ENCODE peak calls at places on chromosomes 5 and 9, in four cellular contexts. V is adrenal gland; M is A549; N is CD8-positive, alpha-beta memory T cell. B is an unnamed sample.

GRCh38 chr5:142520885-142521284 is 165.0 kb downstream of the FGF1 start:
- DNase-seq in M (no peak), N (no peak), V (no peak), B (no peak)

GRCh38 chr9:115944166-115944948 is 209.2 kb upstream of the PAPPA start:
- DNase-seq in N (no peak), V (peak), M (peak), B (peak)

GRCh38 chr5:157456301-157456700 is 3.7 kb upstream of the NIPAL4 start:
- DNase-seq in N (no peak), M (no peak), V (peak), B (peak)

GRCh38 chr5:177472460-177473441 is 683 bp downstream of the DBN1 start:
- DNase-seq in N (peak), M (no peak), V (no peak), B (no peak)

GRCh38 chr5:43498571-43498970 is 14.9 kb upstream of the TMEM267 start:
- DNase-seq in N (no peak), M (no peak), V (no peak), B (no peak)

GRCh38 chr5:84306617-84307016 is 78.1 kb downstream of the EDIL3 start:
- DNase-seq in M (no peak), V (no peak), N (no peak), B (no peak)

GRCh38 chr9:37929441-37929895 is 25.5 kb upstream of the SLC25A51 start:
- DNase-seq in N (no peak), V (peak), M (no peak), B (no peak)

GRCh38 chr9:90300901-90301688 is 341.5 kb downstream of the DIRAS2 start:
- DNase-seq in M (peak), N (no peak), V (peak), B (no peak)

GRCh38 chr9:99391937-99392574 is 170.0 kb downstream of the SEC61B start:
- DNase-seq in M (no peak), V (no peak), N (no peak), B (no peak)

GRCh38 chr9:126386088-126386487 is 59.5 kb downstream of the MVB12B start:
- DNase-seq in N (no peak), M (peak), V (peak), B (peak)

GRCh38 chr5:169626779-169627178 is 10.3 kb upstream of the DOCK2 start:
- DNase-seq in M (peak), V (no peak), N (no peak), B (no peak)

GRCh38 chr5:145225529-145225928 is 609.6 kb downstream of the PRELID2 start:
- DNase-seq in M (no peak), V (no peak), N (no peak), B (no peak)

GRCh38 chr5:178429156-178429468 is 161.1 kb downstream of the COL23A1 start:
- DNase-seq in N (no peak), M (no peak), V (no peak), B (no peak)

GRCh38 chr5:123701511-123702200 is 189.7 kb downstream of the CSNK1G3 start:
- DNase-seq in N (no peak), M (no peak), V (no peak), B (no peak)

GRCh38 chr9:3299872-3300271 is 225.9 kb downstream of the RFX3 start:
- DNase-seq in N (no peak), V (no peak), M (no peak), B (no peak)

GRCh38 chr5:132822650-132823480 is 7.6 kb downstream of the SHROOM1 start:
- DNase-seq in M (no peak), V (no peak), N (no peak), B (no peak)

GRCh38 chr9:136050266-136050705 is 44.8 kb downstream of the NACC2 start:
- DNase-seq in N (no peak), V (peak), M (no peak), B (peak)

GRCh38 chr5:61575103-61575502 is 243.0 kb downstream of the ZSWIM6 start:
- DNase-seq in M (peak), N (no peak), V (peak), B (no peak)

GRCh38 chr5:60698316-60698715 is 1.6 kb downstream of the DEPDC1B start:
- DNase-seq in N (no peak), M (no peak), V (no peak), B (no peak)

GRCh38 chr5:115179959-115180709 is 10.4 kb upstream of the TRIM36 start:
- DNase-seq in M (peak), V (no peak), N (no peak), B (no peak)

GRCh38 chr5:25357605-25358004 is 712.8 kb upstream of the CDH10 start:
- DNase-seq in N (no peak), V (no peak), M (no peak), B (no peak)

GRCh38 chr5:86917117-86917579 is 299.4 kb downstream of the COX7C start:
- DNase-seq in V (no peak), N (no peak), M (peak), B (no peak)

GRCh38 chr9:123084256-123084655 is 50.8 kb downstream of the GPR21 start:
- DNase-seq in N (no peak), V (no peak), M (no peak), B (no peak)

GRCh38 chr9:112091805-112092204 is 83.3 kb downstream of the SUSD1 start:
- DNase-seq in M (peak), V (peak), N (no peak), B (no peak)

GRCh38 chr9:96784021-96784420 is 6.1 kb upstream of the ZNF510 start:
- DNase-seq in V (no peak), M (no peak), N (no peak), B (no peak)

GRCh38 chr9:91930475-91930874 is 19.6 kb downstream of the ROR2 start:
- DNase-seq in N (no peak), V (no peak), M (peak), B (no peak)

GRCh38 chr5:65172486-65173129 is 309.1 kb downstream of the ADAMTS6 start:
- DNase-seq in V (no peak), N (no peak), M (no peak), B (no peak)

GRCh38 chr9:120730661-120731514 is 16.6 kb upstream of the MEGF9 start:
- DNase-seq in M (no peak), V (no peak), N (no peak), B (no peak)

GRCh38 chr5:171444582-171444981 is 25.1 kb downstream of the FGF18 start:
- DNase-seq in N (no peak), M (no peak), V (no peak), B (no peak)

GRCh38 chr9:3008091-3008490 is 164.2 kb upstream of the PUM3 start:
- DNase-seq in N (no peak), V (no peak), M (no peak), B (no peak)

GRCh38 chr9:121676916-121677315 is 25.5 kb downstream of the DAB2IP start:
- DNase-seq in N (no peak), M (no peak), V (no peak), B (no peak)

GRCh38 chr5:142748568-142749249 is 21.5 kb upstream of the ARHGAP26 start:
- DNase-seq in M (peak), N (peak), V (peak), B (no peak)

GRCh38 chr9:69085523-69086283 is 50.2 kb downstream of the FXN start:
- DNase-seq in M (no peak), N (no peak), V (no peak), B (no peak)

GRCh38 chr9:95055851-95056551 is 261.5 kb downstream of the FANCC start:
- DNase-seq in M (no peak), V (no peak), N (no peak), B (no peak)

GRCh38 chr9:114224247-114224610 is 68.9 kb downstream of the COL27A1 start:
- DNase-seq in M (peak), V (no peak), N (no peak), B (peak)
- H3K27ac ChIP-seq in M (peak), V (no peak), N (no peak), B (no peak)

DNA sequence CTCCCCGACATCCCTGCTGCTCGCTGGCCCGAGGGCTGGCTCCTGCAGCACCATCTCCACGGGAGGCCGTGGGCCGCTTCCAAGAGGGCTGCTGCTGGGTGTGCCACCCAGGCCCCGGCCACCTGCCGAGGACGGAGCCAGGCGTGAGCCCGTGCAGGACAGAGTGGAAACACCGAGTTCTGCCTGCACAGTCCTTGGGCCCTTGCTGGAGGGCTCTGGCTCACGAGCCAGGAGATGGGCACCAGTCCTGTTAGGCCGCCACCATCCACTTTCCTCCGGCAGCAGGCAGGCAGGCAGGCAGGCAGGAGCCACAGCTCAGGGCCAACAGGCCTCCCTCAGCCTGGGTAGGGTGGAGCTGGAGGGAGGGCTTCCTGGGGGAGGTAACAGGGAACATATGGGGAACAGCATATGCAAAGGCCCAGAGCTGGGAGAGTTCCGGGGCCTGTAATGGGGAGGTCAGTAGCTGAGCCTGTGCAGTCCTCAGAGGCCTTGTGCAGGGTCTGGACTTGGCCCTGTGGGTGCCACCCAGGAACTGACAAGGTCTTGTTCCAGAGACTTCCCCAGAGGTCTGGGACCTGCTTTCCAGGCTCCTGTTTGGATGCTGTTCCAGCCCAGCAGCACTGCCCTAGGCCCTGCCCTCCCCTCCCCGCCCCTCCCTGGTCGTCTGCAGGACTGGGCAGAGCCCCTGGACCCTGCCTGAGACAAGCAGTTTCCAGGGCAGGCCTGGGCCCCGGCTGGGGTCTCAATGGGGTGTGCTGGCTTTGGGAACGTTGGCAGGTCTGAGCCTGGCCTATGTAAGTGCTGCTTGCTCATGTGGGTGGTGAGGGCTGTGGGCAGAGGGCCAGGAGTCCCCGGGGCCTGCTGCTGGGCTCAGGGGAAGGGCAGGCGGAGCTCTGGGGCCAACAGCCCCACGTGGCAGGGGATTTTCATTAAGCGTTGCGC is 32.0 kb downstream of the RXRA start:
- DNase-seq in N (no peak), M (no peak), V (peak), B (peak)
- H3K27ac ChIP-seq in N (no peak), M (no peak), V (no peak), B (no peak)

GRCh38 chr5:36658016-36658415 is 51.6 kb downstream of the SLC1A3 start:
- DNase-seq in M (no peak), V (no peak), N (no peak), B (no peak)
- H3K27ac ChIP-seq in M (no peak), V (peak), N (no peak), B (peak)

DNA sequence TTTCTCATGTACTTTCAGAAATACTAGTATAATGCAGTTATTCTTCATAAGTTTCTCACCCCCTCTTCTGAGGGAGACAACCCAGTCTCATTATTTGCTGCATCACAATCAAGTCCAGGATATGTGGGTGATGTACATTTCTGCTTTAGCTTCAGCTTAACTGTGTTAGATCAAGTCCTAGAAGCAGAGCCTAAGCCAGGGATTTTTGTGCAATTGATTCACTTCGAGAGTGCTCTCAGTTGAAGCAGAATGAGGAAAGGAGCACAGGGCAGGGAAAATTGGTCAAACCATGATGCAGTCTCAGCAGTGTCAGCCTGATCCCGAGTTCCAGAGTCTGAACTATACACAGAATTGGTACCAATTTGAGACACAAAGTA is 15.1 kb downstream of the HNRNPK start:
- DNase-seq in V (no peak), M (no peak), N (no peak), B (no peak)
- H3K27ac ChIP-seq in V (no peak), M (peak), N (no peak), B (no peak)

GRCh38 chr9:128361296-128361980 is 9.7 kb upstream of the URM1 start:
- DNase-seq in M (no peak), V (no peak), N (no peak), B (no peak)

GRCh38 chr9:128360826-128361225 is 10.3 kb upstream of the URM1 start:
- DNase-seq in V (no peak), N (no peak), M (no peak), B (no peak)

GRCh38 chr9:128361981-128362646 is 9.1 kb upstream of the URM1 start:
- DNase-seq in N (peak), V (peak), M (peak), B (peak)

GRCh38 chr9:128358090-128358489 is 13.1 kb upstream of the URM1 start:
- DNase-seq in N (no peak), V (no peak), M (no peak), B (no peak)

DNA sequence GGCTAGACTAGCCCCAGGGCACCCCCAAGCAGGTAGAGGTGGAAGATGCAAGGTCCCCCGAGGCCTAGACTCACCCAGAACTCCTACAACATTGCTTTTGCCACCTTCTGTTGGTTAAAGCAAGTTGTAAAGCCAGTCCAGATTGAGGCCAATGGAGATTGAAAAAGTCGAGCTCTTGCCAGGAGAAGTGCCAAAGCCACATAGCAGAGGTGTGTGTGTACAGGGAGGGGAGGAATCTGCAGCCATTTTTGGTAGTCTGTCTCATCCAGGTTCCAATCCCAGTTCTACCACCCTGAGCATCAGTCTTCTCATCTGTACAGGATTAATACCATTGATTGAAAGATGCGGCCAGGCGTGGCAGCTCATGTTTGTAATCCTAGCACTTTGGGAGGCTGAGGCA is 12.3 kb upstream of the URM1 start:
- DNase-seq in V (no peak), M (no peak), N (no peak), B (no peak)
- H3K27ac ChIP-seq in V (no peak), M (no peak), N (no peak), B (no peak)

DNA sequence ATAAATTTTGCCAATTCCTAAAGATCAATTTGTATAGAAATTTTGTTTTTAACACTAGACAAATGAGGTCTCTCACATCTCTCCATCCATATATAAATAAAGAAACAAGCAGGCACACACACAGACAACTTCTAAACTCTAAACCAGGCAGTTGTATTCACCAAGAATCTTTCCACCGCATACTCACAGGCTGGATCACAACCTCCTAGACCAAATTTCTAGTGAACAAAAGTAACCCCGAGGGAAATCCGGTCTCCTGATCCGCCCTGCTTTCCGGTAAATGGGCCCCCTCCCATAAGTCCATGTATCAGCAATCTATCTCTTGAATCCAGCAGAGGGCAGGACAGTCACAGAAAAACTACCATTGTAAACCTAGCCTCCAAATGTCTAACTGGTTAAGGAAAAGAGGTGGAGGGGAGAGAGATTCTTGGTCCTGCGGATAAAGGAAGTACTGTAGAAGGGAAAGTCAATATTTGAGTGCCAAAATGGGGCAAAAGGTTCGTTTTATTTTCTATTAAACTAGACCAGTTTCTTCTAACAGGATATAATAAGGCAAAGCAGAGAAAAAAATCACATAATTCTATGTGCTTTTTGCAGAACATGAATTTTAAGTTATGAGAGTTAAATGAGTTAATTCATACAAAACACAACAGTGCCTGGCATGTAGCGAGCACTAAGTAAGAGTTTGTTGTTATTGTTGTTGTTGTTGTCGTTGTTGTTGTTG is 4.8 kb upstream of the SMU1 start:
- DNase-seq in V (peak), M (peak), N (peak), B (peak)
- H3K27ac ChIP-seq in V (no peak), M (peak), N (no peak), B (no peak)

B was measured in substantia nigra.